ENCODE peak calls at places on chromosome 17, in nine cellular contexts. X, V, T, O, C, P, I, N and Q are unnamed samples.

GRCh38 chr17:48614904-48615211 is 234 bp downstream of the HOXB8 start:
- DNase-seq in O (no peak), T (no peak), C (no peak), I (no peak), V (no peak), X (no peak), P (no peak), N (no peak), Q (no peak)

GRCh38 chr17:2950846-2951245 is 112.6 kb downstream of the OR1D5 start:
- DNase-seq in I (no peak), V (no peak), T (no peak), C (no peak), O (no peak), X (no peak), N (no peak), P (no peak), Q (no peak)

GRCh38 chr17:45366691-45367090 is 49.9 kb upstream of the MAP3K14 start:
- DNase-seq in V (no peak), C (no peak), X (no peak), N (no peak), T (no peak), P (no peak), O (no peak), I (no peak), Q (no peak)

GRCh38 chr17:7897773-7898172 is 9.2 kb downstream of the CHD3 start:
- DNase-seq in O (no peak), I (no peak), V (no peak), T (no peak), C (no peak), N (no peak), X (peak), P (no peak), Q (no peak)

GRCh38 chr17:40738553-40738952 is 16.6 kb downstream of the KRT25 start:
- DNase-seq in T (no peak), V (no peak), X (no peak), O (no peak), P (no peak), N (no peak), I (no peak), C (no peak), Q (no peak)

GRCh38 chr17:7440113-7440822 is 956 bp downstream of the FGF11 start:
- DNase-seq in P (no peak), X (no peak), N (no peak), O (no peak), I (peak), V (peak), C (peak), T (peak), Q (no peak)

GRCh38 chr17:59423137-59423703 is 91.8 kb downstream of the YPEL2 start:
- DNase-seq in P (no peak), X (no peak), I (no peak), T (no peak), O (peak), C (no peak), N (no peak), V (peak), Q (no peak)

GRCh38 chr17:2289878-2290478 is 13.6 kb downstream of the SMG6 start:
- DNase-seq in O (no peak), T (no peak), X (no peak), I (no peak), C (peak), N (no peak), P (no peak), V (no peak), Q (no peak)

GRCh38 chr17:10600551-10600950 is 51.1 kb upstream of the MYH2 start:
- DNase-seq in T (no peak), O (no peak), X (no peak), V (no peak), N (no peak), P (no peak), C (no peak), I (no peak), Q (no peak)

GRCh38 chr17:45777388-45777787 is 6.7 kb upstream of the CRHR1 start:
- DNase-seq in T (no peak), X (no peak), V (no peak), O (no peak), I (no peak), C (no peak), P (no peak), N (no peak), Q (no peak)

GRCh38 chr17:46115687-46116086 is 77.5 kb downstream of the KANSL1 start:
- DNase-seq in P (no peak), X (no peak), O (no peak), N (no peak), I (no peak), T (no peak), C (no peak), V (no peak), Q (no peak)

GRCh38 chr17:75325348-75325747 is 36.1 kb upstream of the SLC25A19 start:
- DNase-seq in N (no peak), O (no peak), X (no peak), I (no peak), T (no peak), C (no peak), P (no peak), V (no peak), Q (no peak)

GRCh38 chr17:78174870-78175642 is 6.7 kb downstream of the SYNGR2 start:
- DNase-seq in X (no peak), T (no peak), C (peak), I (no peak), O (no peak), N (no peak), P (no peak), V (no peak), Q (no peak)

GRCh38 chr17:31392002-31392855 is 754 bp downstream of the RAB11FIP4 start:
- DNase-seq in C (no peak), N (no peak), T (no peak), V (no peak), O (no peak), P (no peak), I (no peak), X (no peak), Q (no peak)

GRCh38 chr17:50347087-50347893 is 1.4 kb downstream of the XYLT2 start:
- DNase-seq in X (no peak), P (no peak), O (no peak), C (no peak), V (no peak), T (no peak), N (no peak), I (no peak), Q (peak)

GRCh38 chr17:15257316-15257925 is 7.7 kb downstream of the PMP22 start:
- DNase-seq in T (peak), P (peak), C (peak), O (peak), V (peak), N (peak), I (peak), X (peak), Q (peak)

GRCh38 chr17:68381076-68381900 is 76.0 kb downstream of the WIPI1 start:
- DNase-seq in P (no peak), I (no peak), T (no peak), V (peak), O (peak), X (peak), N (no peak), C (no peak), Q (no peak)

GRCh38 chr17:76351526-76352071 is 2.1 kb downstream of the PRPSAP1 start:
- DNase-seq in I (no peak), X (no peak), V (no peak), N (no peak), P (no peak), T (no peak), C (no peak), O (no peak), Q (no peak)

GRCh38 chr17:63550816-63551639 is 751 bp downstream of the DCAF7 start:
- DNase-seq in O (no peak), N (no peak), T (no peak), P (no peak), X (peak), V (peak), C (peak), I (no peak), Q (peak)

GRCh38 chr17:13594762-13595697 is 6.7 kb downstream of the HS3ST3A1 start:
- DNase-seq in I (peak), T (peak), X (peak), N (peak), V (peak), O (peak), P (peak), C (peak), Q (peak)

GRCh38 chr17:60685437-60685836 is 7.8 kb downstream of the BCAS3 start:
- DNase-seq in T (no peak), I (no peak), C (no peak), P (no peak), O (no peak), N (no peak), V (no peak), X (no peak), Q (no peak)

GRCh38 chr17:72982680-72983079 is 109.8 kb downstream of the SLC39A11 start:
- DNase-seq in N (no peak), X (no peak), T (no peak), V (no peak), P (no peak), I (no peak), C (no peak), O (no peak), Q (no peak)

GRCh38 chr17:37643829-37644228 is 583 bp upstream of the DDX52 start:
- DNase-seq in X (no peak), V (no peak), O (no peak), T (no peak), N (no peak), C (no peak), P (no peak), I (no peak), Q (peak)

GRCh38 chr17:79622201-79622601 is 11.3 kb upstream of the RBFOX3 start:
- DNase-seq in X (no peak), O (no peak), N (no peak), P (no peak), T (no peak), V (no peak), C (no peak), I (no peak), Q (peak)

GRCh38 chr17:83174859-83175550 is 95.6 kb downstream of the METRNL start:
- DNase-seq in O (no peak), V (no peak), I (no peak), N (no peak), P (no peak), X (no peak), C (peak), T (no peak), Q (no peak)

GRCh38 chr17:81020767-81021497 is 14.0 kb upstream of the BAIAP2 start:
- DNase-seq in V (no peak), T (no peak), C (no peak), I (no peak), X (peak), N (no peak), O (no peak), P (no peak), Q (no peak)

GRCh38 chr17:2871720-2872119 is 75.5 kb downstream of the RAP1GAP2 start:
- DNase-seq in N (no peak), I (no peak), T (no peak), O (no peak), C (no peak), X (no peak), P (no peak), V (no peak), Q (no peak)

GRCh38 chr17:46989637-46990431 is 10.8 kb upstream of the RPRML start:
- DNase-seq in C (no peak), I (no peak), O (no peak), V (no peak), P (no peak), N (no peak), X (no peak), T (no peak), Q (no peak)

GRCh38 chr17:79969906-79970305 is 65.8 kb downstream of the TBC1D16 start:
- DNase-seq in X (no peak), O (no peak), I (no peak), N (no peak), P (no peak), T (no peak), C (no peak), V (no peak), Q (no peak)

GRCh38 chr17:72976971-72977767 is 115.3 kb downstream of the SLC39A11 start:
- DNase-seq in O (peak), C (no peak), V (peak), X (peak), P (no peak), I (no peak), N (no peak), T (no peak), Q (peak)

GRCh38 chr17:76081295-76082210 is 2.6 kb downstream of the ZACN start:
- DNase-seq in N (no peak), T (no peak), I (no peak), P (no peak), O (no peak), X (no peak), C (no peak), V (no peak), Q (peak)

GRCh38 chr17:43952724-43953666 is 745 bp downstream of the PYY start:
- DNase-seq in O (no peak), C (no peak), T (no peak), N (no peak), P (no peak), I (no peak), X (no peak), V (no peak), Q (peak)

GRCh38 chr17:26818736-26819135 is 475.2 kb upstream of the WSB1 start:
- DNase-seq in V (no peak), I (no peak), X (no peak), P (no peak), T (no peak), C (no peak), N (no peak), O (no peak), Q (no peak)